ENCODE peak calls at places on chromosomes 3 and 15, in four cellular contexts. Z, L, C and X are unnamed samples.

GRCh38 chr15:60508442-60508841 is 29.5 kb upstream of the ICE2 start:
- DNase-seq in Z (no peak), C (no peak), L (no peak), X (no peak)

GRCh38 chr15:47670365-47670764 is 46.9 kb upstream of the SEMA6D start:
- DNase-seq in Z (no peak), L (no peak), C (no peak), X (no peak)

GRCh38 chr3:138935864-138936762 is 10.8 kb downstream of the FOXL2 start:
- DNase-seq in L (peak; percentile 64), C (peak; percentile 27), Z (no peak), X (peak; percentile 94)

GRCh38 chr3:165642761-165643432 is 194.3 kb downstream of the BCHE start:
- DNase-seq in Z (no peak), L (peak; percentile 87), C (no peak), X (no peak)

GRCh38 chr3:185766645-185767323 is 58.1 kb downstream of the IGF2BP2 start:
- DNase-seq in C (no peak), Z (no peak), L (no peak), X (no peak)

GRCh38 chr15:40042791-40043320 is 3.9 kb upstream of the SRP14 start:
- DNase-seq in L (no peak), C (no peak), Z (no peak), X (no peak)

GRCh38 chr15:40084657-40085056 is 24.0 kb downstream of the BMF start:
- DNase-seq in C (no peak), Z (no peak), L (no peak), X (no peak)

GRCh38 chr3:85939026-85939616 is 980.3 kb downstream of the CADM2 start:
- DNase-seq in C (no peak), L (peak; percentile 5), Z (no peak), X (no peak)

GRCh38 chr3:180564676-180565075 is 37.3 kb upstream of the TTC14 start:
- DNase-seq in L (no peak), C (no peak), Z (no peak), X (no peak)

GRCh38 chr15:67048281-67049279 is 16.8 kb upstream of the SMAD3 start:
- DNase-seq in C (peak; percentile 97), L (peak; percentile 98), Z (no peak), X (no peak)

GRCh38 chr3:193620650-193621049 is 27.6 kb downstream of the OPA1 start:
- DNase-seq in C (no peak), L (peak; percentile 1), Z (peak; percentile 33), X (no peak)

GRCh38 chr15:58852347-58852746 is 81.1 kb downstream of the SLTM start:
- DNase-seq in L (peak; percentile 48), Z (no peak), C (peak; percentile 42), X (no peak)

GRCh38 chr15:85517086-85517485 is 136.7 kb downstream of the AKAP13 start:
- DNase-seq in C (no peak), Z (no peak), L (no peak), X (no peak)

GRCh38 chr3:49712631-49713317 is 6.7 kb downstream of the AMIGO3 start:
- DNase-seq in Z (no peak), L (no peak), C (no peak), X (no peak)

GRCh38 chr3:25884981-25885380 is 95.1 kb downstream of the OXSM start:
- DNase-seq in C (no peak), Z (no peak), L (no peak), X (no peak)

GRCh38 chr3:134694445-134694844 is 43.6 kb upstream of the KY start:
- DNase-seq in C (no peak), Z (no peak), L (no peak), X (no peak)

GRCh38 chr15:51281368-51281967 is 56.9 kb downstream of the CYP19A1 start:
- DNase-seq in C (peak; percentile 44), L (peak; percentile 65), Z (no peak), X (peak; percentile 60)

GRCh38 chr3:149167898-149168297 is 38.5 kb downstream of the HPS3 start:
- DNase-seq in Z (no peak), C (no peak), L (no peak), X (no peak)

GRCh38 chr3:46878796-46879436 is 1.4 kb downstream of the PTH1R start:
- DNase-seq in C (peak; percentile 20), L (peak; percentile 31), Z (peak; percentile 24), X (peak; percentile 81)

GRCh38 chr3:54772046-54772445 is 155.8 kb downstream of the LRTM1 start:
- DNase-seq in L (no peak), C (no peak), Z (no peak), X (no peak)

GRCh38 chr15:75809986-75810750 is 33.1 kb upstream of the UBE2Q2 start:
- DNase-seq in L (peak; percentile 55), C (peak; percentile 44), Z (no peak), X (peak; percentile 39)

GRCh38 chr3:12663311-12663935 is 494 bp downstream of the RAF1 start:
- DNase-seq in Z (no peak), L (peak; percentile 17), C (no peak), X (peak; percentile 78)

GRCh38 chr3:13077431-13078157 is 4.4 kb upstream of the IQSEC1 start:
- DNase-seq in Z (no peak), C (no peak), L (no peak), X (peak; percentile 78)

GRCh38 chr3:156787926-156788663 is 38.1 kb upstream of the LEKR1 start:
- DNase-seq in L (peak; percentile 76), C (no peak), Z (no peak), X (peak; percentile 17)

GRCh38 chr3:40333852-40334251 is 24.3 kb downstream of the EIF1B start:
- DNase-seq in Z (no peak), L (no peak), C (no peak), X (no peak)

GRCh38 chr15:81293728-81294500 is 30.0 kb downstream of the STARD5 start:
- DNase-seq in L (no peak), C (no peak), Z (peak; percentile 98), X (peak; percentile 50)

GRCh38 chr3:61562042-61562809 is 855 bp downstream of the PTPRG start:
- DNase-seq in Z (no peak), L (peak; percentile 19), C (no peak), X (peak; percentile 74)

GRCh38 chr3:15797600-15798303 is at the start of gene ANKRD28:
- DNase-seq in Z (no peak), C (peak; percentile 58), L (peak; percentile 89), X (peak; percentile 13)

GRCh38 chr3:174280186-174280585 is 578.9 kb upstream of the NAALADL2 start:
- DNase-seq in C (no peak), L (no peak), Z (no peak), X (no peak)

GRCh38 chr3:127590282-127590592 is 296 bp downstream of the TPRA1 start:
- DNase-seq in C (no peak), L (no peak), Z (no peak), X (peak; percentile 84)
- TF ChIP-seq PBX3 in C (no peak), L (no peak), Z (no peak), X (no peak)

GRCh38 chr15:78987891-78988360 is 43.1 kb upstream of the CTSH start:
- DNase-seq in L (no peak), C (no peak), Z (no peak), X (no peak)
- H3K27ac ChIP-seq in L (peak overlapping the region; percentile 90), C (peak overlapping the region; percentile 94), Z (peak overlapping the region; percentile 33), X (no peak overlapping the region)

DNA sequence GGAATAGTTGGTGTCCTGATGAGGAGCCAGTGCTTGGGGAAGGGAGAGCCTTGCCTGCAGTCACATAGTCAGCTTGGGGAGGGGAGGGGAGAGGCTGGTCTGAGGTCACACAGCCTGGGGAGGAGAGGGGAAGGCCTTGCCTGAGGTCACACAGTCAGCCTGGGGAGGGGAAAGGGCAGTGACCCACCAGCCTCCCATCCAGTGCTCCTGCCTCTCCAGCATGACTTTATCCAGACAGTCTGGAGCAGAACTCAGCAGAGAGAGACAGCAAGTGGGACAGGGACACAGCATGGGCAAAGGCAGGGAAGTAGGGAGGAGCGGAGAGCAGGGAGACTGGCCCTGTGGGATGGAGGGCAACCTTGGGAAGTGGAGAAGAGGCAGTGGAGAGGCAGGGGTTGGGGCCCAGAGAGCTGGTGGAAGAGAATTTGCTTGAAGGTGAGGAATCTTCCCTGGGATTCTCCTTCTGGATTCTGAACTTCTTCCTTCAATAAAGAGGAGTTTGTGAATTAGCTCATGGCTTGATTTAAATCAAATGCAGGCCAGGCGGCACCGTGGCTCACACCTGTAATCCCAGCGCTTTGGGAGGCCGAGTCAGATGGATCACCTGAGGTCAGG is 64.5 kb downstream of the CORO2B start:
- DNase-seq in C (no peak), Z (no peak), L (no peak), X (no peak)
- TF ChIP-seq PBX3 in C (no peak), Z (no peak), L (no peak), X (no peak)

DNA sequence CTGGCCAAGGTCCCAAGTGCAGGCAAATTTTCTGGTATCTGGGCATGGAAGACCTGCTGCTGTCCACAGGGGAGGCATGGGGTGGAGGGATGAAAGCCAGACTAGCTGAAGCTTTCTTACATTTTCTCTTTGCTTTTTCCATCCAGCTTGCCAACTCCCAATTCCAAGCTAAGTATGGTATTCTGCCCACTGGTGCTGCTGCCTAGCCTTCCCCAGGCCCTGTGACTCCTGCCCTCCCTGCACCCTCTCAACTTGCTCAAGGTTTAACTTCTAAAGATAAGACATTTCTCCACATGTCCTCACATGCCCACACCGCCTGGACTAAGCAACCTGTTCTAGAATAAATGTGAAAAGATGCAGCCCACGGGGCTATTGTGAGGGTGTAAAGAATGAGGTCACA is 59.5 kb upstream of the HACD2 start:
- DNase-seq in Z (no peak), L (no peak), C (no peak), X (no peak)
- H3K27ac ChIP-seq in Z (no peak overlapping the region), L (no peak overlapping the region), C (no peak overlapping the region), X (no peak overlapping the region)

GRCh38 chr3:33146791-33147445 is 33.1 kb downstream of the CRTAP start:
- DNase-seq in Z (no peak), L (no peak), C (no peak), X (no peak)
- TF ChIP-seq PBX3 in Z (no peak), L (no peak), C (no peak), X (no peak)

GRCh38 chr15:61701455-61701854 is 358.8 kb downstream of the VPS13C start:
- DNase-seq in C (no peak), L (no peak), Z (no peak), X (no peak)
- H3K27ac ChIP-seq in C (no peak overlapping the region), L (no peak overlapping the region), Z (no peak overlapping the region), X (no peak overlapping the region)